ENCODE peak calls at places on chromosomes 4 and X, in nine cellular contexts. G is ELR; Z is kidney tubule cell; Y is activated T-helper 1 cell treated with anti-CD3 and anti-CD28 coated beads, Interleukin-2, amount 50 U/mL, for 16 hours; O is HT1080; C is substantia nigra; A is bronchial epithelial cell; N is amygdala; U is aorta. H is an unnamed sample.

GRCh38 chr4:120071192-120071795 is 4.6 kb upstream of the MAD2L1 start:
- DNase-seq in G (peak), Z (peak), A (peak), N (no peak), O (peak), C (peak), U (no peak), Y (no peak), H (peak)

GRCh38 chr4:66045913-66046312 is 375.6 kb upstream of the EPHA5 start:
- DNase-seq in A (no peak), O (no peak), G (no peak), C (no peak), Z (no peak), U (no peak), Y (no peak), N (no peak), H (no peak)

GRCh38 chr4:176638992-176639391 is 153.7 kb downstream of the VEGFC start:
- DNase-seq in O (peak), Y (no peak), Z (peak), N (no peak), U (no peak), C (no peak), G (peak), A (peak), H (peak)

GRCh38 chr4:4542824-4543485 is 1.1 kb upstream of the STX18 start:
- DNase-seq in C (no peak), Z (no peak), O (no peak), Y (no peak), A (no peak), G (no peak), N (no peak), U (no peak), H (peak)

GRCh38 chr4:48031802-48032525 is 15.4 kb downstream of the NIPAL1 start:
- DNase-seq in A (no peak), Y (no peak), U (no peak), Z (no peak), N (no peak), C (no peak), O (no peak), G (no peak), H (no peak)

GRCh38 chr4:41216294-41217019 is 2.1 kb upstream of the APBB2 start:
- DNase-seq in G (peak), U (peak), Z (peak), Y (no peak), O (peak), N (peak), C (no peak), A (peak), H (peak)

GRCh38 chr4:174545268-174545667 is 23.0 kb upstream of the HPGD start:
- DNase-seq in A (no peak), Z (no peak), G (no peak), O (no peak), U (no peak), C (no peak), N (no peak), Y (no peak), H (no peak)

GRCh38 chr4:118743867-118744266 is 58.7 kb downstream of the METTL14 start:
- DNase-seq in Y (no peak), O (no peak), G (peak), Z (no peak), U (peak), A (no peak), C (no peak), N (no peak), H (no peak)

GRCh38 chr4:41057456-41057855 is 156.9 kb downstream of the APBB2 start:
- DNase-seq in U (no peak), A (no peak), Z (peak), N (no peak), O (peak), G (peak), C (no peak), Y (no peak), H (no peak)

GRCh38 chrX:132614297-132614696 is 125.5 kb upstream of the MBNL3 start:
- DNase-seq in U (no peak), A (peak), O (peak), Y (no peak), G (no peak), Z (no peak), N (no peak), C (no peak), H (peak)

GRCh38 chr4:1520145-1520661 is 114.0 kb upstream of the NKX1-1 start:
- DNase-seq in N (no peak), C (no peak), O (no peak), U (peak), A (no peak), G (no peak), Y (no peak), Z (no peak), H (no peak)

H was measured in MCF 10A.